ENCODE peak calls at places on chromosomes 2 and 18, in six cellular contexts. X is gastrocnemius medialis, J is tibial nerve, O is ovary, B is sigmoid colon, Z is heart left ventricle. L is an unnamed sample.

GRCh38 chr18:23133860-23134779 is 1.2 kb upstream of the CABLES1 start:
- DNase-seq in X (no peak), J (no peak), O (no peak), B (no peak), Z (no peak), L (no peak)

GRCh38 chr2:96306370-96306769 is 1.0 kb upstream of the SNRNP200 start:
- DNase-seq in X (no peak), J (no peak), O (no peak), B (no peak), Z (no peak), L (no peak)

GRCh38 chr18:62781893-62782292 is 66.6 kb downstream of the PHLPP1 start:
- DNase-seq in X (peak), J (no peak), O (peak), B (peak), Z (no peak), L (no peak)

GRCh38 chr2:179898873-179899272 is 37.5 kb upstream of the ZNF385B start:
- DNase-seq in X (no peak), J (no peak), O (no peak), B (no peak), Z (no peak), L (no peak)

GRCh38 chr2:55565613-55566012 is 46.1 kb downstream of the CFAP36 start:
- DNase-seq in X (no peak), J (no peak), O (no peak), B (no peak), Z (no peak), L (no peak)

GRCh38 chr2:67240507-67240906 is 156.6 kb upstream of the ETAA1 start:
- DNase-seq in X (no peak), J (no peak), O (no peak), B (no peak), Z (no peak), L (no peak)

GRCh38 chr2:239598732-239599090 is 197.9 kb upstream of the HDAC4 start:
- DNase-seq in X (no peak), J (no peak), O (no peak), B (peak), Z (no peak), L (no peak)

GRCh38 chr2:112958428-112959108 is 19.2 kb upstream of the IL36G start:
- DNase-seq in X (no peak), J (no peak), O (no peak), B (no peak), Z (no peak), L (no peak)

GRCh38 chr18:3121256-3121655 is 98.5 kb downstream of the MYOM1 start:
- DNase-seq in X (no peak), J (no peak), O (no peak), B (no peak), Z (no peak), L (no peak)

GRCh38 chr2:99545066-99545465 is 55.2 kb upstream of the REV1 start:
- DNase-seq in X (no peak), J (no peak), O (no peak), B (no peak), Z (no peak), L (no peak)

GRCh38 chr18:42131044-42131939 is 176.3 kb downstream of the PIK3C3 start:
- DNase-seq in X (no peak), J (no peak), O (no peak), B (no peak), Z (no peak), L (no peak)

GRCh38 chr18:60895181-60895580 is 438.0 kb upstream of the CDH20 start:
- DNase-seq in X (no peak), J (no peak), O (no peak), B (no peak), Z (no peak), L (no peak)

GRCh38 chr2:71811157-71811556 is 336.5 kb downstream of the CYP26B1 start:
- DNase-seq in X (no peak), J (no peak), O (no peak), B (no peak), Z (no peak), L (no peak)

GRCh38 chr2:156192468-156192867 is 140.1 kb downstream of the NR4A2 start:
- DNase-seq in X (no peak), J (no peak), O (no peak), B (no peak), Z (no peak), L (no peak)

GRCh38 chr2:109032229-109032800 is 43.3 kb upstream of the EDAR start:
- DNase-seq in X (no peak), J (no peak), O (no peak), B (no peak), Z (no peak), L (no peak)

GRCh38 chr2:70565039-70565731 is 11.6 kb upstream of the TGFA start:
- DNase-seq in X (no peak), J (no peak), O (no peak), B (no peak), Z (no peak), L (no peak)

GRCh38 chr2:240983361-240983995 is 14.9 kb upstream of the SNED1 start:
- DNase-seq in X (peak), J (peak), O (peak), B (peak), Z (peak), L (no peak)

GRCh38 chr2:28224648-28225471 is 167.8 kb upstream of the FOSL2 start:
- DNase-seq in X (no peak), J (no peak), O (no peak), B (no peak), Z (no peak), L (no peak)

GRCh38 chr18:57776767-57777166 is 26.3 kb downstream of the ATP8B1 start:
- DNase-seq in X (no peak), J (no peak), O (no peak), B (no peak), Z (no peak), L (no peak)

GRCh38 chr2:151826737-151827157 is 1.5 kb downstream of the ARL5A start:
- DNase-seq in X (no peak), J (no peak), O (no peak), B (no peak), Z (no peak), L (no peak)

GRCh38 chr2:230908094-230908594 is 16.9 kb downstream of the GPR55 start:
- DNase-seq in X (no peak), J (no peak), O (no peak), B (peak), Z (no peak), L (no peak)

GRCh38 chr2:178190938-178191910 is 3.1 kb upstream of the OSBPL6 start:
- DNase-seq in X (no peak), J (no peak), O (no peak), B (no peak), Z (no peak), L (no peak)

GRCh38 chr2:111121873-111122630 is 1.3 kb downstream of the BCL2L11 start:
- DNase-seq in X (peak), J (peak), O (peak), B (peak), Z (peak), L (peak)
- TF ChIP-seq POLR2A in X (no peak), J (peak), O (no peak), B (peak), Z (peak), L (no peak)

GRCh38 chr2:133643822-133644221 is 75.6 kb upstream of the NCKAP5 start:
- DNase-seq in X (no peak), J (no peak), O (no peak), B (no peak), Z (no peak), L (no peak)

GRCh38 chr2:133641497-133641896 is 73.2 kb upstream of the NCKAP5 start:
- DNase-seq in X (no peak), J (no peak), O (no peak), B (no peak), Z (no peak), L (no peak)

GRCh38 chr2:133641942-133642341 is 73.7 kb upstream of the NCKAP5 start:
- DNase-seq in X (no peak), J (no peak), O (no peak), B (no peak), Z (no peak), L (no peak)

GRCh38 chr2:133644850-133645249 is 76.6 kb upstream of the NCKAP5 start:
- DNase-seq in X (no peak), J (no peak), O (no peak), B (no peak), Z (no peak), L (no peak)

GRCh38 chr2:133642831-133643230 is 74.6 kb upstream of the NCKAP5 start:
- DNase-seq in X (no peak), J (no peak), O (no peak), B (no peak), Z (no peak), L (no peak)
- H3K27ac ChIP-seq in X (no peak), J (peak), O (no peak), B (no peak), Z (no peak), L (peak)

DNA sequence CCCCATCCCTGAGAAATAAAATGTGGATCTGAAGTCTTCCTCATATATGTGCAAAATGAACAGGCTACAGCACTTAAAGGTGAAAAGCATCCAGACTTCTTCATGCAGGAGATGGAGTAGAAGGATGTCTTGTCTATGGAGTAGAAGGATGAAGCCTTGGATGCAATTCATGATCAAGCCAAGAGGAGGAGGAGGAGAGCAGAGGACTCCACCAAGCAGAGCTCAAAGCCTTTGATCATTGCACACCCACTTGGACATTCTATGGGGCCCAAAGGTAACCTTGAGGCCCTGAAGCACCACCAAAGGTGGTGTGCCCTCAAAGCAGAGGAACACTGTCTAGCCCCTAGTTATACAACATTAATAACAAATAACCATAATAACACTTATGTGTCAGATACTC is 17.3 kb downstream of the ACMSD start:
- DNase-seq in X (no peak), J (no peak), O (no peak), B (no peak), Z (no peak), L (no peak)
- TF ChIP-seq POLR2A in X (no peak), J (no peak), O (no peak), B (no peak), Z (no peak), L (no peak)

GRCh38 chr18:44804033-44804432 is 123.3 kb downstream of the SETBP1 start:
- DNase-seq in X (no peak), J (no peak), O (no peak), B (no peak), Z (no peak), L (no peak)

GRCh38 chr18:44803019-44803650 is 122.4 kb downstream of the SETBP1 start:
- DNase-seq in X (peak), J (no peak), O (peak), B (peak), Z (peak), L (no peak)

GRCh38 chr18:44807766-44808165 is 127.1 kb downstream of the SETBP1 start:
- DNase-seq in X (no peak), J (no peak), O (no peak), B (no peak), Z (no peak), L (no peak)

GRCh38 chr18:44805176-44805575 is 124.5 kb downstream of the SETBP1 start:
- DNase-seq in X (no peak), J (no peak), O (no peak), B (no peak), Z (no peak), L (no peak)

DNA sequence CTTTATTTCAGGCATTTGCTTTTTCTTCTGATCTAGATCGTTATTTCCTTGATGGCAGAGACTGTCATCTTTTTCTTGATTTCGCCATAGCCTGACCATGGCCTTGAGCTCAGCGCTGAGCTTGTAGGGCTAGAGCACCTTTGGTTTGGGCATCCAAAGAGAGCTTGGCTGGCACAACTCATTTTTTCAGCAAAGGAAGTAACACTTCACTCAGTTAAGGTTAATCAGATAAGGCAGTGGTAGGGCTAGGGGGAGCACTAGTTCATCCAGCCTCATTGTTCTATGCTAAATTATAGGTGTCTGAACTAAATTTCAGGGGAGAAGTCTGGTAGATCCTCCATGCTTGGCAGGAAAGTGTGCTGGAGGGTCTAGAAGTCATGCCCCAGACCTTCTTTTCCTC is 125.0 kb downstream of the SETBP1 start:
- DNase-seq in X (no peak), J (no peak), O (no peak), B (no peak), Z (no peak), L (no peak)
- H3K27ac ChIP-seq in X (peak), J (no peak), O (no peak), B (peak), Z (no peak), L (no peak)

DNA sequence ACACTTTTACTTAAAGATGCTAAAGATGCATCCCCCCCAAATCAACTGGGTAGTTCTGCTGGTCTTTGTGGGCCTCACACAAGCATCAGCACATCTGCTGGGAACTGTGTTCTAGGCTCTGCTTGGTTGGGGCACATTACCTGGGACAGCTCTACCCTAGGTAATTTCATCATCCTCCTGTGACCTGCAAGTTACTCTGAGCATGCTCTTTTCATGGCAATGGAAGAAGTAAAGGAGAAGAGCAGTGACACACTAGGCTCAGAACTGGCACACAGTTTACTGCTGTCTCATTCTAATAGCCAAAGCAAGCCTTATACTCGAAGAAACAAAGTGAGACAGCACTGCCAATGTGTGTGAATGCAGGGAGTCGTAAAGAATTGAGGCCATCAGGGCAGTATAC is 376.7 kb downstream of the XIRP2 start:
- DNase-seq in X (no peak), J (no peak), O (no peak), B (no peak), Z (no peak), L (no peak)
- TF ChIP-seq POLR2A in X (no peak), J (no peak), O (no peak), B (no peak), Z (no peak), L (no peak)

GRCh38 chr2:18966131-18966530 is 376.8 kb upstream of the NT5C1B start:
- DNase-seq in X (no peak), J (no peak), O (no peak), B (no peak), Z (no peak), L (no peak)

GRCh38 chr2:18959952-18960717 is 370.8 kb upstream of the NT5C1B start:
- DNase-seq in X (no peak), J (no peak), O (no peak), B (no peak), Z (no peak), L (no peak)

GRCh38 chr2:18957909-18958308 is 368.5 kb upstream of the NT5C1B start:
- DNase-seq in X (no peak), J (no peak), O (no peak), B (no peak), Z (no peak), L (no peak)

GRCh38 chr2:18959200-18959599 is 369.8 kb upstream of the NT5C1B start:
- DNase-seq in X (no peak), J (no peak), O (no peak), B (no peak), Z (no peak), L (no peak)

GRCh38 chr2:18961991-18962421 is 372.6 kb upstream of the NT5C1B start:
- DNase-seq in X (no peak), J (no peak), O (no peak), B (no peak), Z (no peak), L (no peak)
- H3K27ac ChIP-seq in X (no peak), J (peak), O (no peak), B (no peak), Z (no peak), L (no peak)

DNA sequence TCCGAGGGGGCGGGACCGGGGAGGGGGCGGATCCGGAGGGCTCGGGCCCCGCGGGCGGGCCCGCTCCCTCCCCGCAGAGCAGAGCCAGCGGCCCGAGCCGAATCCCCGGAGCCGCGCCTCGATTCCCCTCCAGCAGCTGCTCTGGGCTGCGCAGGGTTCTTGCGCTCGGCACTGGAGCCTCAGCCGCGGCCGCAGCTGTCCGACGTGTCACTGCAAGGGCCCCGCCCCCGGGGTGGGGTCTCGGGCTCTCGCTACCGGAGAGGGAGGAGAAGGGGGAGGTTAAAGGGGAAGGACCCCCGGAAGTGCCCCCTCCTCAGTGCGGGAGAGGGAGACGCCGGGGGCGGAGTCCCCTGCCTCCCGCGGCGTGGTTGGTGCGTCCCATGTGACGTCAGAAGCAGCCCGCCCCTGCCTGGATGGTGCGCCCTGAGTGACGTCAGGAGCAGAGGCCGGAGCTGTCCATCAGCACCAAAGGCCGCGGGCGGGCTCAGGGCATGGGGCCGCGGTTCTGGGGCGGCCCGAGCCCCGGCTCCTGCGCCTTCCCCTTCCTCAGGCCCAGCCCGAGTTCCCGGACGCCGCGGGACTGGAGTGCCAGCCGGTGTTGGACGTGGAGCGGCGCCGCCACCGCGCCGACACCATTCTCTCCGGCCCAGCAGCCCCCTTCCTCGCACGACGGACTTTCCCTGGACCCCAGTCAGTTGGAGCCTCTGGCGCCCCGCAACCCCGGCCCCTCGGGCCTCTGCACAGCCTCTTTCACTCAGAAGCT is at the start of the genes CHPF and TMEM198:
- DNase-seq in X (peak), J (peak), O (peak), B (peak), Z (peak), L (peak)
- TF ChIP-seq POLR2A in X (peak), J (no peak), O (peak), B (peak), Z (peak), L (no peak)